ENCODE peak calls at places on chromosomes 5 and 9, in seven cellular contexts. One of them, this sample, is unnamed.

GRCh38 chr5:121887727-121888126 is 36.0 kb downstream of the FTMT start:
- DNase-seq in DND-41: no peak
- DNase-seq in activated CD4-positive, alpha-beta T cell treated with anti-CD3 and anti-CD28 coated beads, Interleukin-2, amount 50 U/mL, for 24 hours: no peak
- DNase-seq in left cardiac atrium: no peak
- DNase-seq in natural killer cell: no peak
- DNase-seq in AG10803: no peak
- DNase-seq in neural crest cell: no peak
- DNase-seq in this sample: no peak

GRCh38 chr5:136193396-136193935 is 504 bp upstream of the SMIM32 start:
- DNase-seq in AG10803: no peak
- DNase-seq in DND-41: no peak
- DNase-seq in activated CD4-positive, alpha-beta T cell treated with anti-CD3 and anti-CD28 coated beads, Interleukin-2, amount 50 U/mL, for 24 hours: no peak
- DNase-seq in left cardiac atrium: no peak
- DNase-seq in natural killer cell: no peak
- DNase-seq in neural crest cell: no peak
- DNase-seq in this sample: no peak

GRCh38 chr5:147509041-147509709 is 693 bp downstream of the DPYSL3 start:
- DNase-seq in neural crest cell: peak; percentile 24
- DNase-seq in activated CD4-positive, alpha-beta T cell treated with anti-CD3 and anti-CD28 coated beads, Interleukin-2, amount 50 U/mL, for 24 hours: no peak
- DNase-seq in left cardiac atrium: peak; percentile 41
- DNase-seq in DND-41: no peak
- DNase-seq in AG10803: peak; percentile 17
- DNase-seq in natural killer cell: no peak
- DNase-seq in this sample: no peak

GRCh38 chr9:16318516-16319060 is 551.9 kb downstream of the BNC2 start:
- DNase-seq in AG10803: no peak
- DNase-seq in activated CD4-positive, alpha-beta T cell treated with anti-CD3 and anti-CD28 coated beads, Interleukin-2, amount 50 U/mL, for 24 hours: no peak
- DNase-seq in DND-41: no peak
- DNase-seq in left cardiac atrium: no peak
- DNase-seq in neural crest cell: no peak
- DNase-seq in natural killer cell: no peak
- DNase-seq in this sample: no peak

GRCh38 chr5:64213568-64213967 is 47.9 kb downstream of the RNF180 start:
- DNase-seq in left cardiac atrium: no peak
- DNase-seq in neural crest cell: no peak
- DNase-seq in DND-41: no peak
- DNase-seq in AG10803: no peak
- DNase-seq in activated CD4-positive, alpha-beta T cell treated with anti-CD3 and anti-CD28 coated beads, Interleukin-2, amount 50 U/mL, for 24 hours: no peak
- DNase-seq in natural killer cell: no peak
- DNase-seq in this sample: no peak

GRCh38 chr9:14347408-14348224 is 33.7 kb upstream of the NFIB start:
- DNase-seq in AG10803: peak; percentile 3
- DNase-seq in DND-41: no peak
- DNase-seq in activated CD4-positive, alpha-beta T cell treated with anti-CD3 and anti-CD28 coated beads, Interleukin-2, amount 50 U/mL, for 24 hours: no peak
- DNase-seq in neural crest cell: no peak
- DNase-seq in natural killer cell: no peak
- DNase-seq in left cardiac atrium: peak; percentile 75
- DNase-seq in this sample: no peak

GRCh38 chr5:134174841-134175839 is 1.6 kb downstream of the SKP1 start:
- DNase-seq in activated CD4-positive, alpha-beta T cell treated with anti-CD3 and anti-CD28 coated beads, Interleukin-2, amount 50 U/mL, for 24 hours: no peak
- DNase-seq in neural crest cell: no peak
- DNase-seq in natural killer cell: no peak
- DNase-seq in AG10803: peak; percentile 40
- DNase-seq in DND-41: no peak
- DNase-seq in left cardiac atrium: no peak
- DNase-seq in this sample: no peak

GRCh38 chr9:137643921-137644320 is 25.1 kb downstream of the EHMT1 start:
- DNase-seq in left cardiac atrium: no peak
- DNase-seq in natural killer cell: no peak
- DNase-seq in AG10803: no peak
- DNase-seq in DND-41: no peak
- DNase-seq in neural crest cell: no peak
- DNase-seq in activated CD4-positive, alpha-beta T cell treated with anti-CD3 and anti-CD28 coated beads, Interleukin-2, amount 50 U/mL, for 24 hours: no peak
- DNase-seq in this sample: no peak

GRCh38 chr5:40678021-40678939 is 1.4 kb upstream of the PTGER4 start:
- DNase-seq in activated CD4-positive, alpha-beta T cell treated with anti-CD3 and anti-CD28 coated beads, Interleukin-2, amount 50 U/mL, for 24 hours: no peak
- DNase-seq in neural crest cell: no peak
- DNase-seq in left cardiac atrium: no peak
- DNase-seq in DND-41: peak; percentile 50
- DNase-seq in natural killer cell: no peak
- DNase-seq in AG10803: peak; percentile 38
- DNase-seq in this sample: no peak

GRCh38 chr5:20000416-20000815 is 12.4 kb upstream of the CDH18 start:
- DNase-seq in natural killer cell: no peak
- DNase-seq in left cardiac atrium: no peak
- DNase-seq in activated CD4-positive, alpha-beta T cell treated with anti-CD3 and anti-CD28 coated beads, Interleukin-2, amount 50 U/mL, for 24 hours: no peak
- DNase-seq in neural crest cell: no peak
- DNase-seq in AG10803: no peak
- DNase-seq in DND-41: no peak
- DNase-seq in this sample: no peak

This sample was measured in activated B cell treated with CpG ODN at 0.5 μM for 24 hours.